ENCODE peak calls at places on chromosomes 13 and 19, in four cellular contexts. One of them, this sample, is unnamed.

GRCh38 chr13:103815619-103816018 is 749.4 kb upstream of the SLC10A2 start:
- DNase-seq in SK-N-SH: no peak
- DNase-seq in fibroblast of lung: peak
- DNase-seq in cardiac muscle cell: no peak
- DNase-seq in this sample: no peak

GRCh38 chr13:111940892-111941291 is 126.1 kb upstream of the SOX1 start:
- DNase-seq in SK-N-SH: no peak
- DNase-seq in fibroblast of lung: no peak
- DNase-seq in cardiac muscle cell: no peak
- DNase-seq in this sample: no peak

GRCh38 chr19:50222691-50223438 is 19.4 kb downstream of the MYH14 start:
- DNase-seq in SK-N-SH: no peak
- DNase-seq in fibroblast of lung: no peak
- DNase-seq in cardiac muscle cell: no peak
- DNase-seq in this sample: no peak

GRCh38 chr13:85590231-85590931 is 208.8 kb downstream of the SLITRK6 start:
- DNase-seq in SK-N-SH: no peak
- DNase-seq in fibroblast of lung: peak
- DNase-seq in cardiac muscle cell: no peak
- DNase-seq in this sample: no peak

GRCh38 chr13:30038884-30039283 is 188.5 kb upstream of the UBL3 start:
- DNase-seq in SK-N-SH: no peak
- DNase-seq in fibroblast of lung: peak
- DNase-seq in cardiac muscle cell: no peak
- DNase-seq in this sample: peak

GRCh38 chr13:43573361-43573740 is 213.4 kb downstream of the ENOX1 start:
- DNase-seq in SK-N-SH: no peak
- DNase-seq in fibroblast of lung: peak
- DNase-seq in cardiac muscle cell: no peak
- DNase-seq in this sample: no peak

GRCh38 chr13:95100525-95101121 is 200.6 kb downstream of the ABCC4 start:
- DNase-seq in SK-N-SH: no peak
- DNase-seq in fibroblast of lung: peak
- DNase-seq in cardiac muscle cell: no peak
- DNase-seq in this sample: no peak

GRCh38 chr13:110617326-110618072 is 2.2 kb downstream of the NAXD start:
- DNase-seq in SK-N-SH: no peak
- DNase-seq in fibroblast of lung: peak
- DNase-seq in cardiac muscle cell: no peak
- DNase-seq in this sample: no peak

GRCh38 chr13:24151864-24152263 is 8.7 kb upstream of the SPATA13 start:
- DNase-seq in SK-N-SH: no peak
- DNase-seq in fibroblast of lung: no peak
- DNase-seq in cardiac muscle cell: no peak
- DNase-seq in this sample: no peak

GRCh38 chr19:40907968-40908735 is 26.1 kb upstream of the CYP2A7 start:
- DNase-seq in SK-N-SH: no peak
- DNase-seq in fibroblast of lung: no peak
- DNase-seq in cardiac muscle cell: no peak
- DNase-seq in this sample: no peak

GRCh38 chr19:4267101-4267900 is 11.8 kb upstream of the SHD start:
- DNase-seq in SK-N-SH: peak
- DNase-seq in fibroblast of lung: peak
- DNase-seq in cardiac muscle cell: peak
- DNase-seq in this sample: peak

GRCh38 chr13:46404732-46405097 is 17.7 kb upstream of the RUBCNL start:
- DNase-seq in SK-N-SH: no peak
- DNase-seq in fibroblast of lung: no peak
- DNase-seq in cardiac muscle cell: no peak
- DNase-seq in this sample: no peak

GRCh38 chr19:6712231-6712630 is 8.2 kb downstream of the C3 start:
- DNase-seq in SK-N-SH: no peak
- DNase-seq in fibroblast of lung: no peak
- DNase-seq in cardiac muscle cell: no peak
- DNase-seq in this sample: no peak

GRCh38 chr19:50324331-50324730 is 4.8 kb downstream of the KCNC3 start:
- DNase-seq in SK-N-SH: no peak
- DNase-seq in fibroblast of lung: no peak
- DNase-seq in cardiac muscle cell: no peak
- DNase-seq in this sample: no peak

GRCh38 chr19:11451942-11452813 is 16.7 kb downstream of the PRKCSH start:
- DNase-seq in SK-N-SH: peak
- DNase-seq in fibroblast of lung: no peak
- DNase-seq in cardiac muscle cell: no peak
- DNase-seq in this sample: peak

GRCh38 chr19:48806818-48807589 is 3.8 kb downstream of the BCAT2 start:
- DNase-seq in SK-N-SH: peak
- DNase-seq in fibroblast of lung: peak
- DNase-seq in cardiac muscle cell: peak
- DNase-seq in this sample: peak

GRCh38 chr13:50198508-50198907 is 183.3 kb downstream of the KCNRG start:
- DNase-seq in SK-N-SH: no peak
- DNase-seq in fibroblast of lung: peak
- DNase-seq in cardiac muscle cell: no peak
- DNase-seq in this sample: no peak

GRCh38 chr19:51364200-51365106 is 1.7 kb downstream of the ETFB start:
- DNase-seq in SK-N-SH: no peak
- DNase-seq in fibroblast of lung: no peak
- DNase-seq in cardiac muscle cell: no peak
- DNase-seq in this sample: no peak

GRCh38 chr19:40090256-40091204 is at the start of gene ZNF780A:
- DNase-seq in SK-N-SH: peak
- DNase-seq in fibroblast of lung: peak
- DNase-seq in cardiac muscle cell: peak
- DNase-seq in this sample: peak

GRCh38 chr13:79402074-79402635 is 3.9 kb downstream of the RBM26 start:
- DNase-seq in SK-N-SH: no peak
- DNase-seq in fibroblast of lung: no peak
- DNase-seq in cardiac muscle cell: no peak
- DNase-seq in this sample: no peak

GRCh38 chr13:35712907-35713685 is 236.6 kb upstream of the MAB21L1 start:
- DNase-seq in SK-N-SH: peak
- DNase-seq in fibroblast of lung: peak
- DNase-seq in cardiac muscle cell: no peak
- DNase-seq in this sample: no peak

GRCh38 chr13:73514208-73514607 is 455.4 kb downstream of the KLF5 start:
- DNase-seq in SK-N-SH: no peak
- DNase-seq in fibroblast of lung: no peak
- DNase-seq in cardiac muscle cell: no peak
- DNase-seq in this sample: no peak

GRCh38 chr19:17706750-17707181 is 12.5 kb upstream of the MAP1S start:
- DNase-seq in SK-N-SH: peak
- DNase-seq in fibroblast of lung: peak
- DNase-seq in cardiac muscle cell: peak
- DNase-seq in this sample: no peak

GRCh38 chr13:104869501-104869900 is 1666.0 kb downstream of the EFNB2 start:
- DNase-seq in SK-N-SH: no peak
- DNase-seq in fibroblast of lung: peak
- DNase-seq in cardiac muscle cell: no peak
- DNase-seq in this sample: no peak

GRCh38 chr19:9847087-9847671 is 12.1 kb downstream of the PIN1 start:
- DNase-seq in SK-N-SH: peak
- DNase-seq in fibroblast of lung: peak
- DNase-seq in cardiac muscle cell: no peak
- DNase-seq in this sample: peak

GRCh38 chr13:74562381-74562780 is 428.2 kb upstream of the KLF12 start:
- DNase-seq in SK-N-SH: no peak
- DNase-seq in fibroblast of lung: peak
- DNase-seq in cardiac muscle cell: no peak
- DNase-seq in this sample: no peak

GRCh38 chr13:75135325-75135825 is 346.6 kb downstream of the TBC1D4 start:
- DNase-seq in SK-N-SH: no peak
- DNase-seq in fibroblast of lung: peak
- DNase-seq in cardiac muscle cell: no peak
- DNase-seq in this sample: no peak

GRCh38 chr19:39407644-39408391 is 1.2 kb downstream of the ZFP36 start:
- DNase-seq in SK-N-SH: no peak
- DNase-seq in fibroblast of lung: no peak
- DNase-seq in cardiac muscle cell: no peak
- DNase-seq in this sample: no peak

GRCh38 chr13:85261757-85262346 is 537.4 kb downstream of the SLITRK6 start:
- DNase-seq in SK-N-SH: no peak
- DNase-seq in fibroblast of lung: no peak
- DNase-seq in cardiac muscle cell: peak
- DNase-seq in this sample: no peak

GRCh38 chr13:44273991-44274810 is 99.4 kb upstream of the SERP2 start:
- DNase-seq in SK-N-SH: no peak
- DNase-seq in fibroblast of lung: no peak
- DNase-seq in cardiac muscle cell: no peak
- DNase-seq in this sample: no peak

GRCh38 chr13:79966502-79966901 is 374.4 kb downstream of the SPRY2 start:
- DNase-seq in SK-N-SH: no peak
- DNase-seq in fibroblast of lung: no peak
- DNase-seq in cardiac muscle cell: no peak
- DNase-seq in this sample: no peak

GRCh38 chr19:14432817-14433453 is at the start of gene PKN1:
- DNase-seq in SK-N-SH: peak
- DNase-seq in fibroblast of lung: no peak
- DNase-seq in cardiac muscle cell: peak
- DNase-seq in this sample: peak

GRCh38 chr13:34970961-34971360 is 28.9 kb downstream of the NBEA start:
- DNase-seq in SK-N-SH: no peak
- DNase-seq in fibroblast of lung: peak
- DNase-seq in cardiac muscle cell: no peak
- DNase-seq in this sample: no peak

GRCh38 chr13:95327190-95327589 is 25.9 kb upstream of the ABCC4 start:
- DNase-seq in SK-N-SH: no peak
- DNase-seq in fibroblast of lung: no peak
- DNase-seq in cardiac muscle cell: no peak
- DNase-seq in this sample: no peak

GRCh38 chr19:18557474-18558201 is at the start of gene KXD1:
- DNase-seq in SK-N-SH: peak
- DNase-seq in fibroblast of lung: peak
- DNase-seq in cardiac muscle cell: peak
- DNase-seq in this sample: peak

GRCh38 chr19:55112246-55112780 is 5.1 kb downstream of the PPP1R12C start:
- DNase-seq in SK-N-SH: peak
- DNase-seq in fibroblast of lung: no peak
- DNase-seq in cardiac muscle cell: no peak
- DNase-seq in this sample: no peak

GRCh38 chr13:80131204-80131603 is 209.7 kb downstream of the SPRY2 start:
- DNase-seq in SK-N-SH: peak
- DNase-seq in fibroblast of lung: peak
- DNase-seq in cardiac muscle cell: peak
- DNase-seq in this sample: peak

GRCh38 chr13:74168263-74168675 is 34.1 kb upstream of the KLF12 start:
- DNase-seq in SK-N-SH: no peak
- DNase-seq in fibroblast of lung: no peak
- DNase-seq in cardiac muscle cell: no peak
- DNase-seq in this sample: no peak

GRCh38 chr19:53466726-53467125 is 807 bp upstream of the ZNF813 start:
- DNase-seq in SK-N-SH: peak
- DNase-seq in fibroblast of lung: no peak
- DNase-seq in cardiac muscle cell: no peak
- DNase-seq in this sample: no peak
- H3K4me3 ChIP-seq in SK-N-SH: peak
- H3K4me3 ChIP-seq in fibroblast of lung: no peak
- H3K4me3 ChIP-seq in cardiac muscle cell: peak
- H3K4me3 ChIP-seq in this sample: peak

DNA sequence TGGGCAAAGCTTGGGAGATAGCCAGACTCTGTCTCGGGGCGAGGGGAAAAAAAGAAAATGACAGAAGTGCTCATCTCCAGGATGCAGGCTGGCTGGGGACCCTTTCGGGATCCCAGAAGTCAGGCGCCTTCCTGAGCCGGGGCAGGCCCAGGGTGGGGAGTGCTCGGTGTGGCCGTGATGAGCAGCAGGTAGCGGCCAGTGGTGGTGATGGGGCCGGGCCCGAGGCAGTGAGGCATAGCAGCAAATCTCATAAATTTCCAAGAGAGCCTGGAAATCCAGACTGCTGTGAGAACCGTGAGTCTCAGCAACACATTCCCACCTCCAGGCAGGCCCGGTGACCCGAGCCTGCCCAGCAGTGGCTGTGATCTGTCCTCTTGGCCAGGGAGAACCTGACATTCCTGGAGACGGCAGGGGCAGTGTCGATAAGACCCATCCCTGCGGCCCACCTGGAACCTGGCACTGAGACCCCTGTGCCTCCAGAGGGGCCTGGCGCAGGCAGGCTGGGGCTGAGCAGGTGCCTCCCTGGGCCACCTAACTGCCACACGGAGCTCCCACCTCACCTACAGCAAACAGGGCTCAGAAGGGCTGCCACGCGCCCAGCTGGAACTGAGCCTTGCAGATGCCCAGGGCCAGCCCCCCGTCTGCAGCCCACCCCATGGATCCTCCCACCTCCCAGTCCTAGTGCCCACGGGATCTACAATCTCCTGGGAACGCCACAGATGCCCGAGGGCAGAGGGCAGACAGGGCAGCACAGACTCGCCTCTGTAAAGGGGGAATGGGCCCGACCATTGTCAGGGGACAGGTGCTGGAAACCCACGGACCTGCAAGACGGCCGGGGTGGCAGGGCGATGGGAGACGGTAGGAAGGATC is 23.4 kb downstream of the IZUMO4 start:
- DNase-seq in SK-N-SH: no peak
- DNase-seq in fibroblast of lung: no peak
- DNase-seq in cardiac muscle cell: no peak
- DNase-seq in this sample: no peak
- H3K27ac ChIP-seq in SK-N-SH: no peak
- H3K27ac ChIP-seq in fibroblast of lung: no peak
- H3K27ac ChIP-seq in cardiac muscle cell: no peak
- H3K27ac ChIP-seq in this sample: no peak

GRCh38 chr13:113161433-113161832 is 3.0 kb downstream of the PROZ start:
- DNase-seq in SK-N-SH: no peak
- DNase-seq in fibroblast of lung: no peak
- DNase-seq in cardiac muscle cell: no peak
- DNase-seq in this sample: no peak
- TF ChIP-seq CTCF in SK-N-SH: no peak
- TF ChIP-seq CTCF in fibroblast of lung: no peak
- TF ChIP-seq CTCF in cardiac muscle cell: no peak
- TF ChIP-seq CTCF in this sample: no peak

DNA sequence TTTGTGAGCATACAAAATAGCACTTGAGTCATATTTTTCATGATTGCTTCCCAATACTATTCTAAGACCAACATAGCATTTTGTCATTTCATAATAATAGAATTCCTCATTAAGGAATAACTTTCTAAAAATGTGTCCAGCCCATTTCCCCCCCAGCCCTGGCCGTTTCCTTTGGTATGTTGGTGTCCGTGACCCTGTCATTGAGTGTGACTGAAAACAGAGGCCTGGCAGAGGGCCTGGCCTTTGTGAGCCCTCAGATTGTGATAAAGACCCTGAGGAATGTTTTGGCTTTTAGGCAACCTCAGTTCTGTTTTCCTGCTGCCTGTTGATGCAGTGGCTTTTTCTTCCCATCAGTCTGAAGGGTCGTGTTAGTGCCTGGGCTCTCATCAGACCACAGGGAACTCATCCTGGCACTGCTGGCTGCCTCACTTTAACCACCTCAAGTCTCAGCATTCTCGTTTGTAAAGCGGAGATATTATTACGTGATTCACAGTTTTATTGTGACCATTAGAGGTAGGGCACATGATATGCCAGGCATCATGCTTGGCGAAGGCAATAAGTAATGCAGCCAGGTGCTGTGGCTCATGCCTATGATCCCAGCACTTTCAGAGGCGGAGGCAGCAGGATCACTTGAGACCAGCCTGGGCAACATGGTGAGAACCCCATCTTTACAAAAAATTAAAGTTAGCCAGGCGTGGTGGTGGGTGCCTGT is 13.8 kb downstream of the SPINT2 start:
- DNase-seq in SK-N-SH: peak
- DNase-seq in fibroblast of lung: peak
- DNase-seq in cardiac muscle cell: peak
- DNase-seq in this sample: no peak
- H3K4me3 ChIP-seq in SK-N-SH: no peak
- H3K4me3 ChIP-seq in fibroblast of lung: no peak
- H3K4me3 ChIP-seq in cardiac muscle cell: no peak
- H3K4me3 ChIP-seq in this sample: no peak

This sample was measured in WERI-Rb-1.